ENCODE peak calls at places on chromosomes 13 and 19, in four cellular contexts. One of them, this sample, is unnamed.

GRCh38 chr19:39908803-39909202 is 25.6 kb downstream of the FCGBP start:
- DNase-seq in fibroblast of the aortic adventitia: no peak
- DNase-seq in endothelial cell: no peak
- DNase-seq in upper lobe of right lung: no peak
- DNase-seq in this sample: no peak

GRCh38 chr13:111661776-111662175 is 341.3 kb downstream of the TEX29 start:
- DNase-seq in fibroblast of the aortic adventitia: no peak
- DNase-seq in endothelial cell: no peak
- DNase-seq in upper lobe of right lung: no peak
- DNase-seq in this sample: no peak

GRCh38 chr13:45654633-45655349 is 39.3 kb upstream of the ERICH6B start:
- DNase-seq in fibroblast of the aortic adventitia: no peak
- DNase-seq in endothelial cell: no peak
- DNase-seq in upper lobe of right lung: no peak
- DNase-seq in this sample: no peak

GRCh38 chr19:32388393-32388724 is 17.2 kb upstream of the DPY19L3 start:
- DNase-seq in fibroblast of the aortic adventitia: no peak
- DNase-seq in endothelial cell: no peak
- DNase-seq in upper lobe of right lung: no peak
- DNase-seq in this sample: no peak

GRCh38 chr19:4456566-4456842 is 1.1 kb downstream of the UBXN6 start:
- DNase-seq in fibroblast of the aortic adventitia: peak
- DNase-seq in endothelial cell: peak
- DNase-seq in upper lobe of right lung: no peak
- DNase-seq in this sample: no peak

GRCh38 chr19:2770055-2771013 is 12.7 kb downstream of the SGTA start:
- DNase-seq in fibroblast of the aortic adventitia: peak
- DNase-seq in endothelial cell: no peak
- DNase-seq in upper lobe of right lung: no peak
- DNase-seq in this sample: no peak

GRCh38 chr19:4815426-4816387 is 15.8 kb downstream of the TICAM1 start:
- DNase-seq in fibroblast of the aortic adventitia: peak
- DNase-seq in endothelial cell: peak
- DNase-seq in upper lobe of right lung: peak
- DNase-seq in this sample: peak

GRCh38 chr13:80363890-80364503 is 23.1 kb upstream of the SPRY2 start:
- DNase-seq in fibroblast of the aortic adventitia: peak
- DNase-seq in endothelial cell: no peak
- DNase-seq in upper lobe of right lung: no peak
- DNase-seq in this sample: no peak

GRCh38 chr13:114324334-114324733 is 10.0 kb downstream of the CHAMP1 start:
- DNase-seq in fibroblast of the aortic adventitia: no peak
- DNase-seq in endothelial cell: no peak
- DNase-seq in upper lobe of right lung: no peak
- DNase-seq in this sample: no peak

GRCh38 chr19:44677019-44677809 is 5.9 kb downstream of the CEACAM19 start:
- DNase-seq in fibroblast of the aortic adventitia: peak
- DNase-seq in endothelial cell: no peak
- DNase-seq in upper lobe of right lung: no peak
- DNase-seq in this sample: no peak

GRCh38 chr13:24038405-24038804 is 122.1 kb upstream of the SPATA13 start:
- DNase-seq in fibroblast of the aortic adventitia: no peak
- DNase-seq in endothelial cell: no peak
- DNase-seq in upper lobe of right lung: no peak
- DNase-seq in this sample: no peak

GRCh38 chr13:41802684-41803554 is 158.0 kb downstream of the VWA8 start:
- DNase-seq in fibroblast of the aortic adventitia: peak
- DNase-seq in endothelial cell: no peak
- DNase-seq in upper lobe of right lung: no peak
- DNase-seq in this sample: no peak

GRCh38 chr13:32650705-32651311 is 64.6 kb downstream of the PDS5B start:
- DNase-seq in fibroblast of the aortic adventitia: peak
- DNase-seq in endothelial cell: peak
- DNase-seq in upper lobe of right lung: no peak
- DNase-seq in this sample: no peak

GRCh38 chr19:49936549-49936948 is 7.2 kb upstream of the NUP62 start:
- DNase-seq in fibroblast of the aortic adventitia: peak
- DNase-seq in endothelial cell: no peak
- DNase-seq in upper lobe of right lung: no peak
- DNase-seq in this sample: no peak

GRCh38 chr13:80945328-80945727 is 604.4 kb upstream of the SPRY2 start:
- DNase-seq in fibroblast of the aortic adventitia: no peak
- DNase-seq in endothelial cell: peak
- DNase-seq in upper lobe of right lung: no peak
- DNase-seq in this sample: no peak

GRCh38 chr19:10049626-10050025 is 36.3 kb downstream of the RDH8 start:
- DNase-seq in fibroblast of the aortic adventitia: no peak
- DNase-seq in endothelial cell: no peak
- DNase-seq in upper lobe of right lung: no peak
- DNase-seq in this sample: no peak

GRCh38 chr19:40724848-40725247 is 7.9 kb downstream of the ITPKC start:
- DNase-seq in fibroblast of the aortic adventitia: no peak
- DNase-seq in endothelial cell: no peak
- DNase-seq in upper lobe of right lung: no peak
- DNase-seq in this sample: no peak

GRCh38 chr13:66660013-66660804 is 569.9 kb downstream of the PCDH9 start:
- DNase-seq in fibroblast of the aortic adventitia: peak
- DNase-seq in endothelial cell: no peak
- DNase-seq in upper lobe of right lung: no peak
- DNase-seq in this sample: no peak

GRCh38 chr13:113845723-113846638 is 17.9 kb downstream of the GAS6 start:
- DNase-seq in fibroblast of the aortic adventitia: no peak
- DNase-seq in endothelial cell: no peak
- DNase-seq in upper lobe of right lung: peak
- DNase-seq in this sample: peak

GRCh38 chr19:18322318-18322758 is 538 bp downstream of the LSM4 start:
- DNase-seq in fibroblast of the aortic adventitia: peak
- DNase-seq in endothelial cell: peak
- DNase-seq in upper lobe of right lung: no peak
- DNase-seq in this sample: no peak
- TF ChIP-seq CTCF in fibroblast of the aortic adventitia: peak
- TF ChIP-seq CTCF in endothelial cell: no peak
- TF ChIP-seq CTCF in upper lobe of right lung: no peak
- TF ChIP-seq CTCF in this sample: no peak

GRCh38 chr19:1407662-1408299 is 395 bp downstream of the DAZAP1 start:
- DNase-seq in fibroblast of the aortic adventitia: no peak
- DNase-seq in endothelial cell: no peak
- DNase-seq in upper lobe of right lung: peak
- DNase-seq in this sample: no peak

GRCh38 chr19:1409204-1410005 is 2.0 kb downstream of the DAZAP1 start:
- DNase-seq in fibroblast of the aortic adventitia: no peak
- DNase-seq in endothelial cell: no peak
- DNase-seq in upper lobe of right lung: peak
- DNase-seq in this sample: no peak

GRCh38 chr19:1406818-1407661 is at the start of gene DAZAP1:
- DNase-seq in fibroblast of the aortic adventitia: peak
- DNase-seq in endothelial cell: peak
- DNase-seq in upper lobe of right lung: peak
- DNase-seq in this sample: peak

GRCh38 chr19:1410136-1410786 is 2.9 kb downstream of the DAZAP1 start:
- DNase-seq in fibroblast of the aortic adventitia: no peak
- DNase-seq in endothelial cell: no peak
- DNase-seq in upper lobe of right lung: no peak
- DNase-seq in this sample: no peak

DNA sequence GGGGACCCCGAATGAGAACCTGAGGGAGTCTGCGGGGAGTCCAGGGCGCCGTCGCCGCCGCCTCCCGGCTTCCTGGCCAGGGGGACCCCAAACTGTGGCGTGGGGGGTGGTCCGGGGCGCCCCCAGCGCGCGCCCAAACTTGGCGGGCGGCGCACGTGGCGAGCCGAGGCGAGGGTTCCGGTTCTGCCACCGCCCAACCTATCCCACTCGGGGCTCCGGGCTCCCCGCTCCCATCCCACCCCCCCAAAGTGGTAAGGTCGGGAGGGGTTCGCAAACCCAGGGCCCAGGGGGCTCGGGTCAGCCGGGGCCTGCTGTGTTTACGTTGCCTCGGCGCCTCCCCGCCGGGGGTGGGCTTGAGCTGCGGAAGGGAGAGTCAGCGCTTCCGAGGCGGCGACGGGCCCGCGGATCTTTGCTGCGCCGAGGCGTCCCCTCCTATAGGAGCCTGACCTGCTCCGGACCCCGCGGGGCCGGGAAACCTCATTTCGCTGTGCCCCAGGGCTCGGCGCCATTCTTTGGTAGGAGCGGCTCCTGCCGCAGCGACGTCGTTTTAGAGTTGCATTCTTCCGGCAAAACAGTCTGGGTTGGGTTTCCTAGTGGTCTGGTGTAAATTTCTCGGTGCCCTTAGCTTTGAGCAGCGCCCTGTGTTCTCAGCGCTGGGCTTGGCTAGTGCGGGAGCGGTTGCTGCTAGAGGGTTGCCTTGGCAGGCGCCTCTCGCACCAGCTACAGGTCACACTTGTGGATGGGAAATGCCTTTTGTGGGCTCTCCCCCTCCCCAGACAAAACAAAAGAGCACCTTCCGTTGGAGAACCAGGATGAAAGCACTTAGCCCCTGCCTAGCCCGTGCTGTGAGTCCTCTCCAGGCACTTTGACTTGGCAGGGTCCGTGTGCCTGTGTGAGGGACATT is 1.2 kb downstream of the DAZAP1 start:
- DNase-seq in fibroblast of the aortic adventitia: peak
- DNase-seq in endothelial cell: peak
- DNase-seq in upper lobe of right lung: peak
- DNase-seq in this sample: no peak
- TF ChIP-seq CTCF in fibroblast of the aortic adventitia: no peak
- TF ChIP-seq CTCF in endothelial cell: no peak
- TF ChIP-seq CTCF in upper lobe of right lung: no peak
- TF ChIP-seq CTCF in this sample: no peak

GRCh38 chr19:13152854-13153626 is 2.8 kb downstream of the IER2 start:
- DNase-seq in fibroblast of the aortic adventitia: peak
- DNase-seq in endothelial cell: peak
- DNase-seq in upper lobe of right lung: peak
- DNase-seq in this sample: peak

GRCh38 chr19:13153627-13154240 is 3.5 kb downstream of the IER2 start:
- DNase-seq in fibroblast of the aortic adventitia: peak
- DNase-seq in endothelial cell: peak
- DNase-seq in upper lobe of right lung: no peak
- DNase-seq in this sample: no peak

GRCh38 chr19:13154241-13154778 is 4.1 kb downstream of the IER2 start:
- DNase-seq in fibroblast of the aortic adventitia: peak
- DNase-seq in endothelial cell: peak
- DNase-seq in upper lobe of right lung: peak
- DNase-seq in this sample: peak

GRCh38 chr19:13155472-13156284 is 5.5 kb downstream of the IER2 start:
- DNase-seq in fibroblast of the aortic adventitia: peak
- DNase-seq in endothelial cell: peak
- DNase-seq in upper lobe of right lung: peak
- DNase-seq in this sample: peak

GRCh38 chr19:13154911-13155471 is 4.8 kb downstream of the IER2 start:
- DNase-seq in fibroblast of the aortic adventitia: peak
- DNase-seq in endothelial cell: peak
- DNase-seq in upper lobe of right lung: peak
- DNase-seq in this sample: peak
- TF ChIP-seq CTCF in fibroblast of the aortic adventitia: peak
- TF ChIP-seq CTCF in endothelial cell: no peak
- TF ChIP-seq CTCF in upper lobe of right lung: peak
- TF ChIP-seq CTCF in this sample: no peak

DNA sequence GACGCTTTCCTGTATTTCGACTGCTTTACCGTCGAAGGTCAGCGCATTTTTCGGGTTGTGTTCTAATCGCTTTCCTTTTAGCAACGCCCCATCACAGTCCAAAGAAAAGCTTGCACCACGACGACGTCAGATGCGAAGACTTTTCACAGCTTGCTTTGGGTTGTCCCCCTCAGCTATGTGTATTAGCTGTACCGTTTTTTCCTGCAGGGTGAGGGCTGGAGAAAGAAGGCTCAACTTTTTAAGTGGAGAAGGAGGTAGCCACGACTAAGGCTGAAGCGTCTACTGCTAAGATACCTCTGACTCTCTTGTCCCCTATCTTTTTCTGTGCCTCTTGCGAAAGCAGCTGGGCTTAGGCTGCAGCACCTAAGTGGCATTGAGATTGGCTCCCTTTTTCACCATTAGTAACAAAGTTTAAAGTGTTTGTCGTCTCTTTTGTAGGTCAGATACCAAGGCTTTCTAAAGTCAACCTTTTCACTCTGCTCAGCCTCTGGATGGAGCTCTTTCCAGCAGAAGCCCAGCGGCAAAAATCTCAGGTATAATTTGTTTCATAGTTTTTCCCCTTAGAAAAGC is 793 bp downstream of the CDADC1 start:
- DNase-seq in fibroblast of the aortic adventitia: peak
- DNase-seq in endothelial cell: no peak
- DNase-seq in upper lobe of right lung: no peak
- DNase-seq in this sample: peak
- TF ChIP-seq CTCF in fibroblast of the aortic adventitia: peak
- TF ChIP-seq CTCF in endothelial cell: no peak
- TF ChIP-seq CTCF in upper lobe of right lung: no peak
- TF ChIP-seq CTCF in this sample: no peak

GRCh38 chr19:18587962-18588610 is 512 bp upstream of the REX1BD start:
- DNase-seq in fibroblast of the aortic adventitia: no peak
- DNase-seq in endothelial cell: no peak
- DNase-seq in upper lobe of right lung: no peak
- DNase-seq in this sample: no peak

GRCh38 chr19:18591735-18592385 is 3.3 kb downstream of the REX1BD start:
- DNase-seq in fibroblast of the aortic adventitia: no peak
- DNase-seq in endothelial cell: no peak
- DNase-seq in upper lobe of right lung: no peak
- DNase-seq in this sample: no peak

GRCh38 chr19:18589380-18590272 is 1.0 kb downstream of the REX1BD start:
- DNase-seq in fibroblast of the aortic adventitia: peak
- DNase-seq in endothelial cell: peak
- DNase-seq in upper lobe of right lung: peak
- DNase-seq in this sample: peak

GRCh38 chr19:18588611-18589379 is at the start of gene REX1BD:
- DNase-seq in fibroblast of the aortic adventitia: peak
- DNase-seq in endothelial cell: peak
- DNase-seq in upper lobe of right lung: peak
- DNase-seq in this sample: peak

GRCh38 chr19:18590273-18591272 is 2.0 kb downstream of the REX1BD start:
- DNase-seq in fibroblast of the aortic adventitia: no peak
- DNase-seq in endothelial cell: peak
- DNase-seq in upper lobe of right lung: peak
- DNase-seq in this sample: peak
- TF ChIP-seq CTCF in fibroblast of the aortic adventitia: no peak
- TF ChIP-seq CTCF in endothelial cell: peak
- TF ChIP-seq CTCF in upper lobe of right lung: no peak
- TF ChIP-seq CTCF in this sample: peak

DNA sequence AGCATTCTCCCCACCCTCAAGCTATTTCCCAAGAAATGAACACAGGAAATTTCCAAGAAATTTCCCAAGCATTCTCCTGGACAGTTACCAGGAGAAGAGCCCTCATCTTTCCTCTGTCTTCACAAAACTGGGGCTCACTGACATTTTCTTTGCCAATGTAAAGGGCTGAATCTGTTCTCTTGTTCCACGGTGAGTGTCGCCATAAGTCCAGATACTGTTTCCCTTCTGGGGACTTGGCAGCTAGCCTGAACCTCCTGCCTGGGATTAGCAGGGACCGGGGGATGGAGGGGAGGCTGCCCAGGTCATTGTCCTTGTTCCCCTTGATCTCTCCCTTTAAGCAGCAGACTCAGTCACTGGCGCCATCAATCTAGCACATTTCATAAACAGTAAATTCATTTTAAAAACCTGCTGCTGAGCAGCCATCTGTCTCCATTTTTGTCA is 172.8 kb downstream of the DNAJC15 start:
- DNase-seq in fibroblast of the aortic adventitia: peak
- DNase-seq in endothelial cell: no peak
- DNase-seq in upper lobe of right lung: no peak
- DNase-seq in this sample: peak
- TF ChIP-seq CTCF in fibroblast of the aortic adventitia: peak
- TF ChIP-seq CTCF in endothelial cell: no peak
- TF ChIP-seq CTCF in upper lobe of right lung: no peak
- TF ChIP-seq CTCF in this sample: no peak